ENCODE peak calls at places on chromosomes 13 and 19, in six cellular contexts. Z, U, R, X, F and D are unnamed samples.

GRCh38 chr19:48780684-48781391 is 25.5 kb downstream of the FGF21 start:
- DNase-seq in Z (no peak), U (no peak), R (no peak), X (no peak), F (no peak), D (no peak)

GRCh38 chr19:46717034-46717715 is at the start of gene PRKD2:
- DNase-seq in Z (peak), U (peak), R (peak), X (no peak), F (peak), D (peak)

GRCh38 chr19:8208119-8208709 is 956 bp upstream of the CERS4 start:
- DNase-seq in Z (no peak), U (no peak), R (no peak), X (no peak), F (peak), D (no peak)

GRCh38 chr13:24233351-24233901 is 72.9 kb downstream of the SPATA13 start:
- DNase-seq in Z (no peak), U (no peak), R (no peak), X (peak), F (no peak), D (peak)

GRCh38 chr13:97224544-97225324 is 2.6 kb downstream of the MBNL2 start:
- DNase-seq in Z (no peak), U (peak), R (no peak), X (no peak), F (peak), D (peak)

GRCh38 chr13:43364210-43365041 is 341.0 kb downstream of the DNAJC15 start:
- DNase-seq in Z (no peak), U (no peak), R (no peak), X (no peak), F (no peak), D (peak)

GRCh38 chr19:37221136-37221535 is 3.1 kb downstream of the ZNF383 start:
- DNase-seq in Z (no peak), U (no peak), R (no peak), X (no peak), F (no peak), D (no peak)

GRCh38 chr19:50384685-50385535 is 763 bp downstream of the POLD1 start:
- DNase-seq in Z (no peak), U (no peak), R (no peak), X (no peak), F (no peak), D (no peak)

GRCh38 chr19:56687036-56687435 is 15.5 kb upstream of the ZNF835 start:
- DNase-seq in Z (no peak), U (no peak), R (no peak), X (no peak), F (no peak), D (no peak)

GRCh38 chr19:2059422-2060201 is 8.6 kb upstream of the MKNK2 start:
- DNase-seq in Z (no peak), U (no peak), R (no peak), X (peak), F (no peak), D (peak)

GRCh38 chr19:10655457-10656312 is 1.5 kb downstream of the ILF3 start:
- DNase-seq in Z (no peak), U (no peak), R (no peak), X (no peak), F (no peak), D (no peak)

GRCh38 chr13:73059460-73060250 is 850 bp downstream of the KLF5 start:
- DNase-seq in Z (peak), U (peak), R (peak), X (no peak), F (no peak), D (no peak)

GRCh38 chr19:55930996-55931515 is 1.1 kb downstream of the NLRP13 start:
- DNase-seq in Z (no peak), U (no peak), R (no peak), X (no peak), F (no peak), D (no peak)

GRCh38 chr19:13102666-13103584 is at the start of gene LYL1:
- DNase-seq in Z (peak), U (no peak), R (no peak), X (no peak), F (no peak), D (no peak)

GRCh38 chr19:55383279-55383788 is 758 bp downstream of the TMEM238 start:
- DNase-seq in Z (no peak), U (peak), R (no peak), X (no peak), F (no peak), D (no peak)

GRCh38 chr19:5103812-5104410 is 135.0 kb downstream of the KDM4B start:
- DNase-seq in Z (no peak), U (no peak), R (no peak), X (no peak), F (no peak), D (no peak)